ENCODE peak calls at places on chromosomes 2 and 18, in five cellular contexts. F is GM23338; U is activated CD4-positive, alpha-beta T cell treated with anti-CD3 and anti-CD28 coated beads, Interleukin-2, amount 10 ng/mL, durations not matched to agents 7 days and 5 days; E is sciatic nerve; T is GOT3. M is an unnamed sample.
A peak's percentile ranks its signal among the peaks of the same experiment; 100 is the strongest.

GRCh38 chr2:144679942-144680341 is 160.0 kb upstream of the ZEB2 start:
- DNase-seq in E (no peak), T (no peak), U (no peak), F (no peak), M (no peak)

GRCh38 chr2:3639653-3640052 is 18.3 kb upstream of the ALLC start:
- DNase-seq in F (no peak), E (peak; percentile 40), T (no peak), U (no peak), M (peak; percentile 52)

GRCh38 chr2:9269295-9269694 is 62.7 kb downstream of the ASAP2 start:
- DNase-seq in F (no peak), T (no peak), U (no peak), E (peak; percentile 26), M (no peak)

GRCh38 chr2:111178730-111179405 is 58.2 kb downstream of the BCL2L11 start:
- DNase-seq in E (no peak), U (no peak), T (no peak), F (no peak), M (no peak)

GRCh38 chr2:73982140-73982617 is 2.5 kb upstream of the TET3 start:
- DNase-seq in T (no peak), F (no peak), E (no peak), U (no peak), M (no peak)

GRCh38 chr2:203763425-203764272 is 57.2 kb downstream of the CD28 start:
- DNase-seq in E (no peak), F (no peak), T (no peak), U (peak; percentile 18), M (no peak)

GRCh38 chr2:112001136-112001764 is 53.8 kb upstream of the TMEM87B start:
- DNase-seq in F (no peak), E (no peak), T (no peak), U (no peak), M (no peak)

GRCh38 chr2:215607790-215608189 is 171.9 kb upstream of the FN1 start:
- DNase-seq in U (no peak), T (no peak), F (no peak), E (no peak), M (no peak)

GRCh38 chr18:57930476-57930875 is 113.5 kb upstream of the NEDD4L start:
- DNase-seq in T (no peak), U (no peak), F (no peak), E (no peak), M (no peak)

GRCh38 chr2:186348200-186348599 is 137.9 kb upstream of the ZC3H15 start:
- DNase-seq in F (no peak), E (no peak), T (no peak), U (no peak), M (no peak)

GRCh38 chr2:180222642-180223041 is 215.5 kb upstream of the CWC22 start:
- DNase-seq in F (no peak), E (no peak), T (no peak), U (no peak), M (no peak)

GRCh38 chr2:2234398-2234797 is 96.7 kb downstream of the MYT1L start:
- DNase-seq in F (peak; percentile 10), T (no peak), E (no peak), U (no peak), M (no peak)

GRCh38 chr2:28338046-28338753 is 54.5 kb upstream of the FOSL2 start:
- DNase-seq in E (peak; percentile 81), U (no peak), F (no peak), T (no peak), M (no peak)

GRCh38 chr2:226797289-226797988 is 2.2 kb downstream of the IRS1 start:
- DNase-seq in U (no peak), F (no peak), T (no peak), E (peak; percentile 59), M (peak; percentile 88)

GRCh38 chr2:173982918-173983317 is 17.7 kb upstream of the SP3 start:
- DNase-seq in E (no peak), U (no peak), F (no peak), T (no peak), M (no peak)

GRCh38 chr2:40451926-40452605 is at the start of gene SLC8A1:
- DNase-seq in E (no peak), F (peak; percentile 67), U (peak; percentile 8), T (no peak), M (no peak)

GRCh38 chr2:36482576-36483214 is 115.3 kb downstream of the FEZ2 start:
- DNase-seq in U (no peak), T (no peak), E (no peak), F (no peak), M (no peak)

GRCh38 chr2:44560352-44560751 is 198.6 kb downstream of the CAMKMT start:
- DNase-seq in E (no peak), U (no peak), F (no peak), T (no peak), M (no peak)

GRCh38 chr2:54106631-54107454 is 8.6 kb upstream of the ACYP2 start:
- DNase-seq in F (peak; percentile 76), U (peak; percentile 65), T (no peak), E (no peak), M (no peak)

GRCh38 chr2:223993634-223994232 is 36.5 kb downstream of the MRPL44 start:
- DNase-seq in T (no peak), U (peak; percentile 75), F (peak; percentile 89), E (peak; percentile 82), M (no peak)

GRCh38 chr2:162608901-162609300 is 229.7 kb downstream of the KCNH7 start:
- DNase-seq in F (no peak), E (no peak), U (no peak), T (no peak), M (no peak)

GRCh38 chr2:226179010-226179409 is 620.6 kb downstream of the IRS1 start:
- DNase-seq in U (no peak), E (no peak), F (no peak), T (no peak), M (no peak)

GRCh38 chr18:48539406-48540328 is 836 bp downstream of the CTIF start:
- DNase-seq in T (no peak), U (peak; percentile 24), F (peak; percentile 75), E (peak; percentile 75), M (no peak)

GRCh38 chr18:28657836-28658410 is 481.0 kb upstream of the CDH2 start:
- DNase-seq in F (no peak), U (no peak), T (no peak), E (no peak), M (no peak)

GRCh38 chr2:179455824-179456223 is 191.2 kb upstream of the SESTD1 start:
- DNase-seq in F (no peak), E (no peak), U (no peak), T (no peak), M (no peak)

GRCh38 chr2:32355976-32356734 is 668 bp upstream of the BIRC6 start:
- DNase-seq in E (no peak), U (no peak), T (no peak), F (no peak), M (no peak)

GRCh38 chr2:119710281-119710680 is 31.3 kb downstream of the TMEM177 start:
- DNase-seq in F (no peak), T (no peak), E (no peak), U (no peak), M (no peak)

GRCh38 chr18:60067426-60068210 is 167.8 kb downstream of the PMAIP1 start:
- DNase-seq in T (no peak), E (no peak), U (no peak), F (peak; percentile 17), M (no peak)

GRCh38 chr18:24488824-24489493 is 28.5 kb downstream of the HRH4 start:
- DNase-seq in U (peak; percentile 29), E (no peak), T (no peak), F (peak; percentile 76), M (no peak)

GRCh38 chr18:48800877-48801727 is 149.7 kb downstream of the SMAD7 start:
- DNase-seq in E (peak; percentile 41), T (no peak), U (no peak), F (no peak), M (peak; percentile 46)

GRCh38 chr2:17915099-17915498 is 36.6 kb downstream of the KCNS3 start:
- DNase-seq in U (no peak), T (no peak), F (no peak), E (no peak), M (no peak)

GRCh38 chr2:25312958-25313710 is 28.6 kb downstream of the DNMT3A start:
- DNase-seq in T (no peak), E (no peak), U (peak; percentile 24), F (no peak), M (no peak)

M was measured in chondrocyte.